ENCODE peak calls at places on chromosome 12, in seven cellular contexts. V is lung, M is uterus, O is A549, G is cardiac muscle cell, X is AG09309, B is MCF 10A. C is an unnamed sample.

GRCh38 chr12:111645433-111645832 is 40.3 kb downstream of the BRAP start:
- DNase-seq in B (no peak), O (peak; percentile 12), V (peak; percentile 48), M (no peak), G (no peak), X (no peak), C (no peak)

GRCh38 chr12:121801601-121802484 is 2.0 kb upstream of the SETD1B start:
- DNase-seq in B (peak; percentile 44), X (no peak), V (no peak), O (no peak), M (no peak), G (peak; percentile 77), C (no peak)

GRCh38 chr12:75533239-75533638 is 21.8 kb upstream of the KRR1 start:
- DNase-seq in V (no peak), M (no peak), B (no peak), G (no peak), X (no peak), O (no peak), C (no peak)

GRCh38 chr12:106154781-106155273 is 16.1 kb upstream of the NUAK1 start:
- DNase-seq in B (no peak), G (no peak), O (no peak), X (no peak), M (no peak), V (no peak), C (no peak)

GRCh38 chr12:47014474-47014873 is 64.9 kb upstream of the PCED1B start:
- DNase-seq in O (peak; percentile 41), X (no peak), V (no peak), G (peak; percentile 67), B (peak; percentile 63), M (no peak), C (no peak)

GRCh38 chr12:86138770-86139169 is 117.4 kb downstream of the MGAT4C start:
- DNase-seq in X (no peak), V (no peak), O (no peak), M (no peak), B (no peak), G (no peak), C (no peak)

GRCh38 chr12:91985002-91985767 is 160.5 kb downstream of the BTG1 start:
- DNase-seq in M (peak; percentile 51), V (no peak), X (peak; percentile 28), O (no peak), B (no peak), G (peak; percentile 39), C (no peak)

GRCh38 chr12:94704452-94704871 is 54.1 kb upstream of the TMCC3 start:
- DNase-seq in B (peak; percentile 59), G (peak; percentile 73), O (peak; percentile 86), M (peak; percentile 37), X (peak; percentile 13), V (no peak), C (no peak)

GRCh38 chr12:95789126-95790024 is 1.2 kb downstream of the NTN4 start:
- DNase-seq in M (no peak), G (no peak), V (no peak), X (no peak), O (peak; percentile 72), B (peak; percentile 47), C (peak; percentile 73)

GRCh38 chr12:9372202-9372601 is 164.0 kb upstream of the PZP start:
- DNase-seq in B (peak; percentile 33), X (no peak), M (no peak), O (peak; percentile 30), V (no peak), G (peak; percentile 21), C (no peak)

GRCh38 chr12:18332173-18332572 is 70.9 kb downstream of the PIK3C2G start:
- DNase-seq in M (no peak), O (no peak), X (no peak), G (no peak), V (no peak), B (peak; percentile 13), C (no peak)

GRCh38 chr12:56487448-56488040 is 417 bp downstream of the GLS2 start:
- DNase-seq in V (no peak), B (peak; percentile 38), G (no peak), X (no peak), O (no peak), M (peak; percentile 36), C (no peak)

DNA sequence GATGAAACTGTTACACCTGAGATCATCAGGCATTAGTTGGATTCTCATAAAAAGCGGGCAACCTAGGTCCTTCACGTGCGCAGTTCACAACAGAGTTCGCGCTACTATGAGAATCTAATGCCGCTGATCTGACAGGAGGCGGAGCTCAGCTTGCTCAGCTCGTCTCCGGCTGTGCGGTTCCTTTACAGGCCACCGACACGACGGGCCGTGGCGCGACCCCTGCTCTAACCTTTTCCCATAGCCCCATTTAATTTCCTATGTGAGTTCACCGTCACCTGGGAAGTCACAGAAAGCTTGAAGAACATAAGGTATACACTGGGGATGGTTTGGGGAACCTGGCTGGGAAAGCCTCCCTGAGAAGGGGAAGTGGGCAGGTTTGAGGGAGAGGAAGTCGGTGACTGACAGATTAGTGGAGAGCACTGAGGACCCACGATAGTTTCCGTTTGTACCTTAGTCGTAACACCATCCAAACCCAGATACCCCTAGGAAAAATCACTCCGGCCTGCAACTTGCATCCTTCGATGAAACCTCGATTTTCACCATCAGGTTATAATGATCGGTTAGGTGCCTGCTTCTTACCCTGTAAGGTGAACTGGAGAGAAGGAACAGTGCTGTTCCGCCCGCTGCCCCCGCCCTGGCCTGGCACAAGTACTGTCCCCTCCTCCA is 2.8 kb upstream of the AAAS start:
- DNase-seq in M (peak; percentile 38), V (peak; percentile 49), O (no peak), G (no peak), B (no peak), X (no peak), C (no peak)
- TF ChIP-seq CTCF in M (no peak), V (no peak), O (no peak), G (no peak), B (no peak), X (no peak), C (no peak)

DNA sequence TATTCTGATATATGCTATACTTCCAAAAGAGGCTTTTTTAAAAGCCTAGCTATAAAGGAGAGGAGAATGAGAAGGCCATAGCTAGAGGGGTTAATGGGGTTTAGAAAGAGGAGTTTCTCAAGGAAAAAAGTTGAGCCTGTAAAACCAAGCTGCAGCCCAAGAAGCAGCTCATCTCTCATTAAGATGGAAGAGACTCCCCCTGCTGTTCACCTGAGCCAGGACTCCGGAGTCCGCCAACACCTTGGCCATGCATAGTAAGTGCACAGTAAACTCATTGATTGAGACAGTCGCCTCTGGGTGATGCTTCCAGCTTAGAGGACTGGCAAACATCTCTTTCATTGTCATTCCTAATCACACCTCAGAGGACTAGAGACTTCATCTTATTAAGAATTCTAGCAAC is 46.2 kb downstream of the ANO2 start:
- DNase-seq in G (no peak), O (peak; percentile 33), V (no peak), B (peak; percentile 4), X (no peak), M (no peak), C (no peak)
- TF ChIP-seq CTCF in G (no peak), O (no peak), V (no peak), B (no peak), X (peak; percentile 20), M (no peak), C (no peak)

DNA sequence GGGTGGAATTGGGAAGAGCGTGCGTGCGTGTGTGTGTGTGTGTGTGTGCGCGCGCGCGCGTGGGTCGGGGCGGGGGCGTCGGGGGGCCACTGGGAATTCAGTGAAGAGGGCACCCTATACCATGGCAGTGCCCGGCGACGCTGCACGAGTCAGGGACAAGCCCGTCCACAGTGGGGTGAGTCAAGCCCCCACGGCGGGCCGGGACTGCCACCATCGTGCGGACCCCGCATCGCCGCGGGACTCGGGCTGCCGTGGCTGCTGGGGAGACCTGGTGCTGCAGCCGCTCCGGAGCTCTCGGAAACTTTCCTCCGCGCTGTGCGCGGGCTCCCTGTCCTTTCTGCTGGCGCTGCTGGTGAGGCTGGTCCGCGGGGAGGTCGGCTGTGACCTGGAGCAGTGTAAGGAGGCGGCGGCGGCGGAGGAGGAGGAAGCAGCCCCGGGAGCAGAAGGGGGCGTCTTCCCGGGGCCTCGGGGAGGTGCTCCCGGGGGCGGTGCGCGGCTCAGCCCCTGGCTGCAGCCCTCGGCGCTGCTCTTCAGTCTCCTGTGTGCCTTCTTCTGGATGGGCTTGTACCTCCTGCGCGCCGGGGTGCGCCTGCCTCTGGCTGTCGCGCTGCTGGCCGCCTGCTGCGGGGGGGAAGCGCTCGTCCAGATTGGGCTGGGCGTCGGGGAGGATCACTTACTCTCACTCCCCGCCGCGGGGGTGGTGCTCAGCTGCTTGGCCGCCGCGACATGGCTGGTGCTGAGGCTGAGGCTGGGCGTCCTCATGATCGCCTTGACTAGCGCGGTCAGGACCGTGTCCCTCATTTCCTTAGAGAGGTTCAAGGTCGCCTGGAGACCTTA is 1.0 kb downstream of the PDE3A start:
- DNase-seq in B (no peak), X (no peak), O (peak; percentile 75), G (peak; percentile 91), M (peak; percentile 71), V (peak; percentile 41), C (peak; percentile 91)
- TF ChIP-seq CTCF in B (no peak), X (no peak), O (no peak), G (no peak), M (peak; percentile 31), V (no peak), C (peak; percentile 47)

GRCh38 chr12:104761091-104761490 is 197.0 kb downstream of the SLC41A2 start:
- DNase-seq in B (no peak), O (no peak), G (no peak), M (no peak), V (no peak), X (no peak), C (no peak)
- TF ChIP-seq CTCF in B (no peak), O (no peak), G (no peak), M (no peak), V (no peak), X (no peak), C (no peak)

GRCh38 chr12:11651785-11652184 is 2.3 kb downstream of the ETV6 start:
- DNase-seq in B (no peak), O (no peak), G (no peak), V (no peak), X (no peak), M (no peak), C (no peak)

GRCh38 chr12:11649413-11650278 is at the start of gene ETV6:
- DNase-seq in B (peak; percentile 92), V (peak; percentile 81), O (peak; percentile 87), X (peak; percentile 69), M (peak; percentile 78), G (peak; percentile 95), C (peak; percentile 82)

GRCh38 chr12:11651377-11651776 is 1.9 kb downstream of the ETV6 start:
- DNase-seq in V (no peak), M (no peak), G (no peak), O (no peak), X (no peak), B (no peak), C (no peak)

GRCh38 chr12:11650279-11650696 is 814 bp downstream of the ETV6 start:
- DNase-seq in M (peak; percentile 47), B (no peak), O (no peak), G (no peak), X (no peak), V (no peak), C (no peak)

GRCh38 chr12:11650697-11651281 is 1.3 kb downstream of the ETV6 start:
- DNase-seq in G (peak; percentile 45), B (peak; percentile 57), O (no peak), M (no peak), X (no peak), V (no peak), C (no peak)
- TF ChIP-seq CTCF in G (no peak), B (no peak), O (peak; percentile 23), M (no peak), X (no peak), V (no peak), C (no peak)

C was measured in tibial artery.